ENCODE peak calls at places on chromosomes 12 and 14, in seven cellular contexts. D is IMR-90, H is neuronal stem cell, A is mesendoderm, C is H9, K is H1, G is trophoblast cell. V is an unnamed sample.

GRCh38 chr12:100995201-100995600 is 200.6 kb downstream of the ANO4 start:
- DNase-seq in D (peak; percentile 50), H (peak; percentile 47), A (peak; percentile 89), C (no peak), K (no peak), G (no peak), V (no peak)

GRCh38 chr14:91354979-91355685 is 62.5 kb downstream of the CCDC88C start:
- DNase-seq in D (no peak), H (no peak), A (no peak), C (peak; percentile 80), K (peak; percentile 95), G (no peak), V (no peak)

GRCh38 chr12:3491938-3492867 is 1.2 kb downstream of the PRMT8 start:
- DNase-seq in D (peak; percentile 32), H (peak; percentile 87), A (peak; percentile 88), C (peak; percentile 88), K (peak; percentile 86), G (peak; percentile 36), V (peak; percentile 52)

GRCh38 chr12:2691340-2692111 is 103.2 kb upstream of the FKBP4 start:
- DNase-seq in D (no peak), H (peak; percentile 30), A (peak; percentile 51), C (peak; percentile 73), K (peak; percentile 81), G (no peak), V (no peak)

GRCh38 chr14:69997849-69998248 is 118.6 kb downstream of the SMOC1 start:
- DNase-seq in D (peak; percentile 96), H (no peak), A (no peak), C (no peak), K (no peak), G (no peak), V (peak; percentile 81)

GRCh38 chr14:51491036-51491545 is 160.6 kb upstream of the FRMD6 start:
- DNase-seq in D (no peak), H (no peak), A (no peak), C (no peak), K (no peak), G (peak; percentile 61), V (peak; percentile 72)

GRCh38 chr12:31612819-31613218 is 21.9 kb upstream of the DENND5B start:
- DNase-seq in D (no peak), H (no peak), A (no peak), C (peak; percentile 0), K (no peak), G (no peak), V (no peak)

GRCh38 chr12:113961921-113962710 is 4.0 kb downstream of the RBM19 start:
- DNase-seq in D (peak; percentile 72), H (no peak), A (no peak), C (no peak), K (no peak), G (no peak), V (peak; percentile 73)

GRCh38 chr14:52069617-52070431 is 965 bp upstream of the NID2 start:
- DNase-seq in D (peak; percentile 83), H (peak; percentile 56), A (peak; percentile 55), C (peak; percentile 66), K (peak; percentile 81), G (no peak), V (peak; percentile 84)

GRCh38 chr14:77120771-77121743 is 20.5 kb downstream of the ZDHHC22 start:
- DNase-seq in D (no peak), H (no peak), A (no peak), C (peak; percentile 27), K (no peak), G (no peak), V (no peak)

GRCh38 chr14:71555654-71556559 is 376.3 kb upstream of the RGS6 start:
- DNase-seq in D (peak; percentile 43), H (no peak), A (no peak), C (no peak), K (no peak), G (no peak), V (peak; percentile 49)

GRCh38 chr12:26264215-26264838 is 69.0 kb downstream of the SSPN start:
- DNase-seq in D (no peak), H (no peak), A (no peak), C (no peak), K (no peak), G (no peak), V (no peak)

GRCh38 chr12:31991146-31991545 is 31.9 kb downstream of the RESF1 start:
- DNase-seq in D (no peak), H (no peak), A (no peak), C (no peak), K (no peak), G (no peak), V (no peak)

GRCh38 chr14:33742166-33742565 is 208.7 kb downstream of the EGLN3 start:
- DNase-seq in D (no peak), H (no peak), A (no peak), C (no peak), K (no peak), G (no peak), V (no peak)

GRCh38 chr12:51863921-51864700 is 15.6 kb upstream of the FIGNL2 start:
- DNase-seq in D (no peak), H (peak; percentile 79), A (peak; percentile 89), C (peak; percentile 93), K (peak; percentile 89), G (no peak), V (peak; percentile 65)

DNA sequence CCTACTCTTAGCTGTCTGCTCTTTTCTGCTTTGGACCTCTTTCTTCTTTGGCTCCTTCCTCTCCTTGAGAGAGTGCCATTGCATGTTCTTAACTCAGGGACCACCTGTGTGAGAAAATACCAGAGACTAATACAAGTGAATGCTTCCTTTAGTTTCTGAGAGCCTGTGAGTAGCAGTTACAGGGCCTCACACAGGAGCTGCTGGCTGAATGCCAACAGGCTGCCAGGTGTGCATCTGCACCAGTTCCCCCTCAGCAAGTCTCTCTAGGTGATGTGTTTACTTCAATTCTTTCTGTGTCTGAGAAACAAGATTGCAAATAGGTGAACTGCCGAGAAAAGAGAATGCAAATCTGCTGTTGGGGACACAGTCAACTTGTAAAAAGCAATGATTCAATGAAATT is 108.2 kb downstream of the STXBP6 start:
- DNase-seq in D (no peak), H (no peak), A (peak; percentile 10), C (no peak), K (no peak), G (no peak), V (no peak)
- H3K18ac ChIP-seq in D (no peak overlapping the region), H (no peak overlapping the region), A (no peak overlapping the region), C (no peak overlapping the region), K (no peak overlapping the region), G (no peak overlapping the region), V (peak overlapping the region; percentile 23)

DNA sequence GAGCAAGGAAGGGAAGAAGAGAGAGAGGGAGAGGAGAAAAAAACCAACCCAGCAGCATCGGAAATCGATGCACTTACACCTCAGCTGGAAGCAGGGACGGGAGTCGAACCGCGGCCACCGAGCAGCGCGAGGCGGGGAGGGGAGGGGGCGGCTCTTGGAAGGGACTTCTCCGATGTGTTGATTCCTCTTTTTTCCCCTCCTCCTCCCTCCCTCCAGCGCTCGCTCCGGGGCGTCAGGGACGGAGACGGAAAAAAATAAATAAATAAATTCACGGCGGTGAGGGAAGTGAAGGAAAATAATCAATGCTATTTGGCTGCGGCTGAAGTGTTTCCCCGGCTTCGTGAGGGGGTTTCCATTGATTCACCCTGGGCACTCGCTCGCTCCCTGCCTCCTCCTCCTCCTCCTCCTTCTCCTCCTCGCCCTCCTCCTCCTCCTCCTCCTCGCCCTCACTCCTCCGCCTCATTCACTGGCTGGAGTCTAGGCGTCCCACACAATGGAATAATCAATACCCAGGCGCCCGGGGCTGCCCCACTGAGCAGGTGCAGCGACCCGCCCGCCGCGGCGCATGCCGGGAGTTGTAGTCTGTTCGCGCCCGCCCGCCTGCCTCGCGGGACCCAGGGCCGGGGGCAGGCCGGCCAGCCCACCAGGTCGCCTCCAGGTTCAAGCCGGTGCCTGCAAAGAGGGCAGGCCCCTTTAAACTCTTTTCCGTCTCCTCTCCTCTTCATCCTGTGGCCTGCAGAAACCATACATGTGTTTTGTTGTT is at the start of gene ZFHX2:
- DNase-seq in D (peak; percentile 49), H (peak; percentile 87), A (peak; percentile 93), C (peak; percentile 95), K (peak; percentile 92), G (no peak), V (peak; percentile 67)
- H4K8ac ChIP-seq in D (peak within 1 kb of the TSS; percentile 92), H (no peak within 1 kb of the TSS), A (peak within 1 kb of the TSS; percentile 91), C (no peak within 1 kb of the TSS), K (peak within 1 kb of the TSS; percentile 75), G (peak within 1 kb of the TSS; percentile 89), V (peak within 1 kb of the TSS; percentile 92)

GRCh38 chr12:53268009-53268636 is at the start of gene ESPL1:
- DNase-seq in D (peak; percentile 75), H (peak; percentile 83), A (peak; percentile 83), C (peak; percentile 91), K (peak; percentile 92), G (peak; percentile 34), V (peak; percentile 80)

GRCh38 chr12:53274445-53274844 is 6.3 kb downstream of the ESPL1 start:
- DNase-seq in D (no peak), H (no peak), A (no peak), C (no peak), K (no peak), G (no peak), V (no peak)

GRCh38 chr12:53267309-53268008 is 640 bp upstream of the ESPL1 start:
- DNase-seq in D (no peak), H (no peak), A (no peak), C (no peak), K (no peak), G (no peak), V (no peak)

GRCh38 chr12:53265783-53266182 is 2.3 kb upstream of the ESPL1 start:
- DNase-seq in D (no peak), H (no peak), A (no peak), C (no peak), K (no peak), G (no peak), V (no peak)

GRCh38 chr12:53268637-53269562 is 801 bp downstream of the ESPL1 start:
- DNase-seq in D (no peak), H (no peak), A (peak; percentile 29), C (no peak), K (no peak), G (no peak), V (peak; percentile 18)
- H3K9ac ChIP-seq in D (peak overlapping the region; percentile 64), H (peak overlapping the region; percentile 97), A (peak overlapping the region; percentile 87), C (peak overlapping the region; percentile 80), K (peak overlapping the region; percentile 77), G (peak overlapping the region; percentile 96), V (peak overlapping the region; percentile 84)

DNA sequence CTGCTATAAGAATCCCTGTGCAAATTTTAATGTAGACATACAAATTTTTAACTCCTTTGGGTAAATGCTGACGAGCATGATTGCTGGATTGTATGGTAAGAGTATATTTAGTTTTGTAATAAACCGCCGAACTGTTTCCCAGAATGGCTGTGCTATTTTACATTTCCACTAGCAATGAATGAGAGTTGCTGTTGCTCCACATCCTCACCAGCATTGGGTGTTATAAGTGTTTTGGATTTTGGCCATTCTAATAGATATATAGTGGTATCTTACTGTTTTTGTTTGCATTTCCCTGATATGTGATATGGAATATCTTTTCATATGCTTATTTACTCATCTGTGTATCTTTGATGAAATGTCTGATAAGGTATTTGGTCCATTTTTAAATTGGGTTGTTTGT is 23.7 kb downstream of the ETNK1 start:
- DNase-seq in D (no peak), H (no peak), A (no peak), C (no peak), K (no peak), G (no peak), V (no peak)
- H3K18ac ChIP-seq in D (no peak overlapping the region), H (no peak overlapping the region), A (no peak overlapping the region), C (no peak overlapping the region), K (no peak overlapping the region), G (no peak overlapping the region), V (no peak overlapping the region)

DNA sequence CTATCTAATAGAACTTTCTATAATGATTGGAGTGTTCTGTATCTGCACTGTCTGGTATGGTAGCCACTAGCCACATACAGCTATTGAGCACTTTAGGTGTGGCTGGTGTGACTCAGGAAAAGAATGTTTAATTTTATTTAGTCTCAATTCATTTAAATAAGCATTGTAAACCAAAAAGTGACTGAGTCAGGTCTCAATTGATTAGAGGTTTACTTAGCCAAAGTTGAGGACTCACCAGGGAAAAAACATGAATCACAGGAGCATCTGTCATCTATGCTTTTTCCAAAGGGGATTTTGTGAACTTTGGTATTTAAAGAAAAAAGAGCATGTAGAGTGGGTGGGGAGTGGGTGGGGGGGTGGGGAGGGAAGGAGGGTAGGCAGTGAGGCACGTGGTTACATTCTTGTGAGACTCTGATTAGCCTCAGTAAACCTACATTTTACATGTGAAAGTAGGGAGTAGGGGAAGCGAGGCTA is 473.1 kb downstream of the ATP23 start:
- DNase-seq in D (peak; percentile 89), H (no peak), A (no peak), C (no peak), K (no peak), G (no peak), V (peak; percentile 74)
- H4K8ac ChIP-seq in D (peak overlapping the region; percentile 80), H (no peak overlapping the region), A (no peak overlapping the region), C (no peak overlapping the region), K (no peak overlapping the region), G (no peak overlapping the region), V (no peak overlapping the region)

V was measured in mesenchymal stem cell.